ENCODE peak calls at places on chromosomes 7 and 10, in eight cellular contexts. R is Peyer's patch, A is adrenal gland, H is lower leg skin, B is HCT116, D is fibroblast of lung, N is Caco-2, S is NB4. Y is an unnamed sample.

GRCh38 chr7:43484678-43485355 is 98.1 kb upstream of the STK17A start:
- DNase-seq in R (no peak), A (no peak), H (no peak), B (no peak), D (no peak), N (no peak), S (no peak), Y (no peak)

GRCh38 chr7:128425851-128426250 is 16.1 kb upstream of the IMPDH1 start:
- DNase-seq in R (peak; percentile 78), A (peak; percentile 88), H (peak; percentile 67), B (peak; percentile 57), D (peak; percentile 27), N (peak; percentile 69), S (peak; percentile 82), Y (peak; percentile 65)

GRCh38 chr7:134645935-134646334 is 718 bp upstream of the BPGM start:
- DNase-seq in R (no peak), A (no peak), H (no peak), B (no peak), D (peak; percentile 67), N (no peak), S (peak; percentile 20), Y (peak; percentile 53)

GRCh38 chr7:155810607-155811559 is 1.4 kb downstream of the SHH start:
- DNase-seq in R (no peak), A (no peak), H (no peak), B (no peak), D (no peak), N (no peak), S (no peak), Y (no peak)

GRCh38 chr7:130273863-130274262 is 7.2 kb downstream of the CPA2 start:
- DNase-seq in R (no peak), A (no peak), H (no peak), B (no peak), D (peak; percentile 68), N (no peak), S (no peak), Y (peak; percentile 87)

GRCh38 chr10:44396671-44397191 is 11.8 kb upstream of the CXCL12 start:
- DNase-seq in R (no peak), A (peak; percentile 36), H (no peak), B (no peak), D (no peak), N (no peak), S (no peak), Y (no peak)

GRCh38 chr10:44306147-44306710 is 78.7 kb downstream of the CXCL12 start:
- DNase-seq in R (no peak), A (no peak), H (no peak), B (no peak), D (peak; percentile 88), N (no peak), S (no peak), Y (peak; percentile 82)

GRCh38 chr10:30840386-30841074 is 191.1 kb downstream of the ZNF438 start:
- DNase-seq in R (no peak), A (peak; percentile 50), H (no peak), B (no peak), D (no peak), N (no peak), S (no peak), Y (peak; percentile 55)

GRCh38 chr10:93066544-93066913 is 5.9 kb downstream of the CYP26C1 start:
- DNase-seq in R (no peak), A (no peak), H (no peak), B (no peak), D (no peak), N (no peak), S (no peak), Y (no peak)

GRCh38 chr7:76330245-76330644 is 27.8 kb downstream of the HSPB1 start:
- DNase-seq in R (no peak), A (no peak), H (no peak), B (no peak), D (no peak), N (no peak), S (no peak), Y (no peak)

GRCh38 chr10:95183451-95184230 is 10.4 kb upstream of the ACSM6 start:
- DNase-seq in R (peak; percentile 95), A (peak; percentile 85), H (peak; percentile 59), B (peak; percentile 73), D (peak; percentile 73), N (peak; percentile 89), S (peak; percentile 31), Y (peak; percentile 73)

GRCh38 chr10:95414016-95414830 is 123.4 kb upstream of the PDLIM1 start:
- DNase-seq in R (no peak), A (no peak), H (no peak), B (no peak), D (no peak), N (no peak), S (no peak), Y (no peak)

GRCh38 chr10:96987842-96988175 is 155.7 kb downstream of the LCOR start:
- DNase-seq in R (no peak), A (no peak), H (no peak), B (no peak), D (peak; percentile 69), N (no peak), S (no peak), Y (peak; percentile 20)

GRCh38 chr7:94183289-94183749 is 179.2 kb upstream of the BET1 start:
- DNase-seq in R (no peak), A (peak; percentile 62), H (no peak), B (peak; percentile 82), D (peak; percentile 100), N (peak; percentile 40), S (no peak), Y (peak; percentile 99)

GRCh38 chr10:79275431-79275851 is 71.8 kb upstream of the PPIF start:
- DNase-seq in R (no peak), A (peak; percentile 82), H (no peak), B (no peak), D (peak; percentile 48), N (no peak), S (no peak), Y (no peak)

GRCh38 chr7:143361552-143362125 is 874 bp downstream of the FAM131B start:
- DNase-seq in R (no peak), A (no peak), H (no peak), B (no peak), D (no peak), N (peak; percentile 37), S (no peak), Y (no peak)

GRCh38 chr10:89891006-89891405 is 189.6 kb downstream of the KIF20B start:
- DNase-seq in R (no peak), A (no peak), H (no peak), B (no peak), D (peak; percentile 29), N (no peak), S (no peak), Y (no peak)

GRCh38 chr10:87652261-87652660 is 7.4 kb upstream of the PAPSS2 start:
- DNase-seq in R (no peak), A (no peak), H (no peak), B (no peak), D (no peak), N (no peak), S (no peak), Y (no peak)

GRCh38 chr10:87656431-87657072 is 3.1 kb upstream of the PAPSS2 start:
- DNase-seq in R (no peak), A (no peak), H (no peak), B (no peak), D (peak; percentile 46), N (no peak), S (peak; percentile 65), Y (peak; percentile 60)

GRCh38 chr10:87654212-87654611 is 5.5 kb upstream of the PAPSS2 start:
- DNase-seq in R (no peak), A (no peak), H (no peak), B (no peak), D (no peak), N (no peak), S (no peak), Y (no peak)

GRCh38 chr10:87650838-87651237 is 8.8 kb upstream of the PAPSS2 start:
- DNase-seq in R (no peak), A (no peak), H (no peak), B (no peak), D (no peak), N (no peak), S (no peak), Y (no peak)

DNA sequence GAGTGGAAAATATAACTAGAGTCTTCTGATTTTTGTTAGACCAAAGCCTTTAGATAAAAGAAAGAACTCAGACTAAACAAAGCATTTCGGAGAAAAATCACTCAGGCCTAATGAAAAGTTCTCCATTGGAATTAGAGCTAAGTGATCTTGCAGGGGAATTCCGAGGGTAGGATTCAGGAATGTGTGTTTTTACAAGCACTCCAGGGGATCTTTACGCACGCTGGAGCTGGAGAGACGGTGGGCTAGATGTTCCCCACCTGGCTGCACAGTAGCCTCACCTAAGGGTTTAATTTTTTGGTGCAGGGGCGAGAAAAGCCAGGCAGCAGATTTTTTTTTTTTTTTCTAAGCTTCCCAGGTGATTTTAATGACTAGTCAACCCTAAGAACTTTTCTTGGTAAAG is 7.9 kb upstream of the PAPSS2 start:
- DNase-seq in R (no peak), A (no peak), H (no peak), B (no peak), D (no peak), N (no peak), S (no peak), Y (no peak)
- H3K4me3 ChIP-seq in R (no peak overlapping the region), A (no peak overlapping the region), H (no peak overlapping the region), B (no peak overlapping the region), D (no peak overlapping the region), N (no peak overlapping the region), S (no peak overlapping the region), Y (no peak overlapping the region)

DNA sequence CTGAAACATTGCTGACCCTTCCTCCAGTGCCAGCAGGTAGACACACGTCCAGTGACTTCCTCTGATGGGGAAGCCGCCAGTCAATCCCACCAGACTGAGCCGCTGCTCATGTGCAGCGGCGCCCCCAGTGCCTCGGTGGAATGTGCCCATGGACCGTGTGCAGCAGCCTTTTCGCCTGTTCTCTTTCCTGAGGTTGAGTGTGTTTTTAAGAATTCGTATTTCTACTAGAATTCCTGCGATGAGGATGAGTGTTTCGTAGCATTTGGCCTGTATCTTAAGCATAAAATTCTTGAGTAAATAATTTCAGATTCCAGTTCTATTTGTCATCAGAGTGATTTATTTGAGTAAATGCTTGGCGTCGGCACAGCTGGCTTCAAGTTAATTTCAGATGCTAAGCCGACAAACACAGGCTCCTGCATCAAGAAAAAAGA is 35.4 kb downstream of the BNIP3 start:
- DNase-seq in R (no peak), A (peak; percentile 79), H (no peak), B (no peak), D (peak; percentile 95), N (no peak), S (no peak), Y (peak; percentile 88)
- TF ChIP-seq CTCF in R (no peak), A (no peak), H (no peak), B (no peak), D (no peak), N (no peak), S (no peak), Y (no peak)

DNA sequence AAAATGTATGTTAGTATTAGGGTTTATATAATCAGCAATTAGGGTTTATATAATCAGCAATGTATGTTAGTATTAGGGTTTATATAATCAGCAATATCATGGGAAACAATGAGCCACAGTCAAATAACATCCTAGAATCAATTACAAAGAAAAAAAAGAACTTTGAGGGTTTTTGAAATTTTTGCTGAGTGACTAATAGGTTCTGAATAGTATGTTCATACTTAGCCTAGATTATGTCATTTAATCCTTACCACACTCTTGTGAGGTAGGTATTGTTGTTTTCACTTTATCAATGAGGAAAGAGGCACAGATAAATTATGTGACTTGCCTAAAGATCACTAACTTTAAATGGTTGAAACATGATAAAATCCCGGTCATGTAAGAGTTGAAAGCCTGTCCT is 487.8 kb upstream of the STEAP1 start:
- DNase-seq in R (no peak), A (no peak), H (no peak), B (no peak), D (no peak), N (no peak), S (no peak), Y (peak; percentile 8)
- H3K4me3 ChIP-seq in R (no peak overlapping the region), A (no peak overlapping the region), H (no peak overlapping the region), B (no peak overlapping the region), D (no peak overlapping the region), N (no peak overlapping the region), S (no peak overlapping the region), Y (no peak overlapping the region)

GRCh38 chr7:65840446-65840845 is 32.4 kb upstream of the VKORC1L1 start:
- DNase-seq in R (no peak), A (no peak), H (no peak), B (peak; percentile 43), D (no peak), N (no peak), S (peak; percentile 32), Y (peak; percentile 62)
- TF ChIP-seq CTCF in R (no peak), A (no peak), H (no peak), B (peak; percentile 57), D (no peak), N (no peak), S (no peak), Y (peak; percentile 55)

Y was measured in fibroblast of mammary gland.